ENCODE peak calls at places on chromosomes 13 and 19, in four cellular contexts. P, K, M and V are unnamed samples.

GRCh38 chr13:75437582-75438318 is 44.2 kb downstream of the TBC1D4 start:
- DNase-seq in P (no peak), K (no peak), M (no peak), V (no peak)

GRCh38 chr19:10005632-10006334 is 4.5 kb downstream of the COL5A3 start:
- DNase-seq in K (no peak), M (no peak), P (no peak), V (no peak)

GRCh38 chr19:31263317-31263716 is 85.9 kb downstream of the TSHZ3 start:
- DNase-seq in K (no peak), M (peak), P (no peak), V (no peak)

GRCh38 chr13:109344552-109345157 is 441.7 kb downstream of the IRS2 start:
- DNase-seq in M (peak), P (peak), K (no peak), V (no peak)

GRCh38 chr13:33235078-33235477 is 50.5 kb downstream of the STARD13 start:
- DNase-seq in M (no peak), K (no peak), P (peak), V (no peak)

GRCh38 chr13:91724591-91724990 is 326.2 kb downstream of the GPC5 start:
- DNase-seq in K (no peak), M (no peak), P (no peak), V (no peak)

GRCh38 chr13:46173656-46174055 is 8.3 kb downstream of the LCP1 start:
- DNase-seq in P (no peak), K (no peak), M (no peak), V (no peak)

GRCh38 chr19:35260694-35261304 is 8.0 kb upstream of the USF2 start:
- DNase-seq in P (no peak), M (no peak), K (no peak), V (peak)

GRCh38 chr13:89701913-89702312 is 1645.6 kb upstream of the MIR17HG start:
- DNase-seq in K (no peak), P (no peak), M (no peak), V (no peak)

GRCh38 chr13:23608704-23609413 is 38.6 kb downstream of the TNFRSF19 start:
- DNase-seq in K (no peak), P (peak), M (peak), V (no peak)

GRCh38 chr13:64273780-64274179 is 2858.1 kb upstream of the PCDH20 start:
- DNase-seq in M (no peak), P (no peak), K (no peak), V (no peak)

GRCh38 chr13:44826586-44827350 is 162.5 kb downstream of the NUFIP1 start:
- DNase-seq in M (no peak), P (no peak), K (no peak), V (no peak)

GRCh38 chr19:38735257-38735686 is 9.0 kb downstream of the CAPN12 start:
- DNase-seq in M (peak), K (peak), P (no peak), V (peak)

GRCh38 chr19:38394488-38394887 is 6.0 kb downstream of the SPRED3 start:
- DNase-seq in K (no peak), P (peak), M (no peak), V (peak)

GRCh38 chr13:94177041-94177440 is 302.4 kb downstream of the DCT start:
- DNase-seq in P (no peak), K (no peak), M (no peak), V (no peak)

GRCh38 chr19:29845576-29846176 is 33.9 kb downstream of the CCNE1 start:
- DNase-seq in K (peak), P (no peak), M (peak), V (no peak)

DNA sequence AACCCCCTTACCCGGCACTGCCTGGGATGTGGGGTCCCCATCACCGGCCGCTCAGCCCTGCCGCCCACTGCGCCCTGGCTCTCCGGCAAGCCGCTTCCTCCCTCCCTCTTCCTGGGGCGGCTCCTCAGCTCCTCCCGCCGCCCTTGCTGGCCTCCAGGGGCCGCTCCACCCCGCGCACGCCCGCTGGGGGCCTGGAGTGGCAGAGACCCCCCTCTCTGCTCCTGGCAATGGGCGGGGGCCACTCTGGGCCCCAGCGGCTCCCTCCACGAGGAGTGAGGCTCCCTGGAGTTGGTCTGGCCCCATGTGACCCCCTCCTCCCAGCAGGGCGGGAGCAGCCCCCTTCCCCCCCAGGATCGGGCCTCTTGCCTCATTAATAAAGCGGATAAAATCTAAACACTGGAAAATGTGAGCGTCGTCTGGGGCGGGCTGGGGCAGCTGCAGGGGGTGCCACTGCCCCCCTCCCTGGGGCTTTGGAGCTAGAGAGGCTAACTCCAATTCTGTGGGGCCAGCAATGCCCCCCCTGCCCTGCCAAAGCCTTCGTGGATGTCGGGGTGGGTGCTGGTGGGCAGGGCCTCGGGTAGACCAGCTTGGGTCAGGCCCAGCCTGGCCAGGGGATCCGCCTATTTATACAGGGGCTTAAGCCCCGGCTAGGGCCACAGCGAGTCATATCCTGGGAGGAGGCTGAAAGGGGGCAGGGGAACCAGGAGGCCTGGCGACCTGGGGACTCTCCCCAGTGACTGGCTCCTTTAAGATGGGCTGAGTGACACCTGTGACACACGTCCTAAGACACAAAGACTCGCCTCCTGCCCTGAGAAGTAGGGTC is at the start of gene PTGER1:
- DNase-seq in K (peak), P (no peak), M (peak), V (peak)
- TF ChIP-seq FOXJ3 in K (no peak), P (no peak), M (no peak), V (no peak)

GRCh38 chr19:8208119-8208709 is 956 bp upstream of the CERS4 start:
- DNase-seq in P (no peak), K (no peak), M (peak), V (peak)
- TF ChIP-seq FOXJ3 in P (no peak), K (no peak), M (no peak), V (no peak)

GRCh38 chr13:22243519-22244197 is 572.8 kb downstream of the FGF9 start:
- DNase-seq in M (no peak), P (no peak), K (no peak), V (no peak)
- TF ChIP-seq FOXJ3 in M (no peak), P (no peak), K (no peak), V (no peak)

GRCh38 chr19:54209748-54210494 is 9.3 kb downstream of the RPS9 start:
- DNase-seq in K (peak), M (peak), P (peak), V (no peak)

GRCh38 chr19:54206831-54207177 is 6.1 kb downstream of the RPS9 start:
- DNase-seq in M (no peak), P (no peak), K (no peak), V (no peak)

GRCh38 chr19:54208784-54209057 is 8.1 kb downstream of the RPS9 start:
- DNase-seq in P (no peak), M (no peak), K (no peak), V (no peak)

GRCh38 chr19:54209058-54209747 is 8.5 kb downstream of the RPS9 start:
- DNase-seq in M (peak), K (no peak), P (no peak), V (peak)

DNA sequence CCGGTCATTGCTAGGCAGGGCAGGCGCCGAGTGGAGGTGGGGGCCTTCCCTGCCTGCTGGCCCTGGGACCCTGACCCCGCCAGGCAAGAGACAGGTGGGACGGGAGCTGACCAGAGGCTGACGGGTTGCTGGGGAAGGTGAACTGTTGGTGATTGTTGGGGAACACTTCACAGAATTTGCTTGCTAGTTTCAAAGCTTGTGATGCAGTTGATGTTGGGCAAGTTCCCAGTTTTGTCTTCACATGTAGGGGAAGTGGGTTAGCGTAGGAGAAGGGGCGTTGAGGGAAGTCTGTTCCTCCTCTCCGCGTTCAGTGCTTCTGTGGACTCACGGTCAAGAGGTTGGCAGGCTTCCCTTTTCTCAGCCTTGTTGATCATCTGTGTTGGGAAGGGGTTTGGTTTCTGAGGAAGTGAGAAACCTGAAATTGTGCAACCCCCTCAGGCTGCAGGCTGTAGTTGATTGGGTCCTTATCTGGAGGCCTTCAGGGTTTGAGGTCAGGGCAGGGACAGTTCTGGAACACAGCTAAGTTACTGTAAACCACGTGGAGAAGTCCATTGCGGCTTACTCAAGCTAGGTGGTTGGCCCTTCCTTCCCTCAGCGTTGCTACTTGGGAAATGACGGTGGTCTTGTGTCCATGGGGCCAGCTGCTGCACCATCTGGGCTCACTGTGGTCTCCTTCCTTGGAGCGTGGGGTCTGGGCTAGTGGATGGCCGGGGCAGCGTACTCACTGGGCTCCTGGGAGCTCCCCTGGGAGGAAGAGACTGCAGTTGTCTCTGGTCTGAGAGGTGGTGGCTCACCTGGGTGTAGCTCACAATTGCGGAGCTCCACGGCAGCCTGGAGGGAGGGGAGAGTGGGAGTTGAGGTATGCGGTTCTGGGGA is 7.5 kb downstream of the RPS9 start:
- DNase-seq in K (peak), M (no peak), P (peak), V (no peak)
- TF ChIP-seq FOXJ3 in K (peak), M (no peak), P (no peak), V (no peak)

GRCh38 chr19:277131-277530 is 14.1 kb downstream of the PLPP2 start:
- DNase-seq in P (no peak), M (peak), K (no peak), V (no peak)

GRCh38 chr19:279231-279630 is 12.0 kb downstream of the PLPP2 start:
- DNase-seq in M (no peak), P (no peak), K (no peak), V (no peak)

GRCh38 chr19:275958-276646 is 15.1 kb downstream of the PLPP2 start:
- DNase-seq in P (no peak), M (peak), K (no peak), V (no peak)

GRCh38 chr19:279656-280055 is 11.5 kb downstream of the PLPP2 start:
- DNase-seq in P (no peak), K (no peak), M (no peak), V (no peak)

DNA sequence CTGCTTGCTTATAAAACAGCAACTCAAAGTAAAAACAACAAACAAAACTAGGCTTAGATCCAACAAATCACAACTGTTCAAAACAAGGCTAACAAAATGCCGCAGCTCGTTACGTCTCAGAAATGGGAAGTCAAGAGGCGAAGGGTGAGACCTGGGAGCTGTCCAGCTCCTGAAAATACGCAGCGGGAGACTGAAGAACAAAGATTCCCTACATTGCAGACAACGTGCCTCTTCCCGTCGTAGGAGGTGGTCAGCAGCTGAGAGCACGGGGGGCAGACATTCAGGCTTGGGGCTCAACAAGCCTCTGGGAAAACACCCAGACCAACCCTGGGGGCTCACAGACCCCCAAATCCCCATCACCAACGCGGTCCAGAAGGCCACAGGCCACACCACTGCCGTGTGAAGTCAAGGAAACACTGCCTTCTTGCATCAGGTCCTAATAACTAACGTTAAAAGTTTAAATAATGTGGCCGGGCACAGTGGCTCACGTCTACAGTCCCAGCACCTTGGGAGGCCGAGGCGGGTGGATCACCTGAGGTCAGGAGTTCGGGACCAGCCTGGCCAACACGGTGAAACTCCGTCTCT is 13.5 kb downstream of the PLPP2 start:
- DNase-seq in K (no peak), P (no peak), M (peak), V (peak)
- TF ChIP-seq FOXJ3 in K (no peak), P (no peak), M (no peak), V (no peak)

DNA sequence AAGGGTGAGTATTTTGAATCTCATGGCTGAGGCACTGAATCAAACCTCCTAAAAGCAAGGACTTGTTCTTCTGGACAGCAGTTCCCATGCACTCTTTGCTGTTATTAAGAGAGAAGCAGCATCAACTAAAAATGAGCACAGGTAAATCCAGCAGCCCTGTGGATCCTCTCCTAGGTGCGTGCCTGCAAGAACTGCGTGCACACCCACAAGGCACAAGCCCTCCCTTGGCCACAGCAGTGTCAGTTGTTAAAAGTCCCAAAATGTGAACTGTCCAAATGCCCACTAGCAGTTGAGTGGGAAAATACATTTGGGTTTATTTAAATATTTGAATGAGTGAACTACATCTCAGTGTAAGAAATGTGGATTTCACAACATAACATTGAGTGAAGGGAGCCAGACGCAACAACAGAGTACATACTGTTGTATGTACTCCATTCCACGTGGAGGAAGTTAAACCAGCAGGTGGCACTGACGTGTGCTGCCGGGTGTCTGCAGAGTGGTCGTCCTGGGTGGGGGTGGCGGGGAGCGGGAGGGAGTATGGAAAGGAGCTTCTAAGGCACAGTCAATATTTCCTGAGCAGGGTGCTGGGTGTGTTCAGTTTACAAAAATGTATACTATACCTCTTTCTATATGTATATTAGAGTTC is 266.4 kb downstream of the NALCN start:
- DNase-seq in M (peak), P (no peak), K (no peak), V (peak)
- TF ChIP-seq FOXJ3 in M (no peak), P (no peak), K (no peak), V (no peak)

DNA sequence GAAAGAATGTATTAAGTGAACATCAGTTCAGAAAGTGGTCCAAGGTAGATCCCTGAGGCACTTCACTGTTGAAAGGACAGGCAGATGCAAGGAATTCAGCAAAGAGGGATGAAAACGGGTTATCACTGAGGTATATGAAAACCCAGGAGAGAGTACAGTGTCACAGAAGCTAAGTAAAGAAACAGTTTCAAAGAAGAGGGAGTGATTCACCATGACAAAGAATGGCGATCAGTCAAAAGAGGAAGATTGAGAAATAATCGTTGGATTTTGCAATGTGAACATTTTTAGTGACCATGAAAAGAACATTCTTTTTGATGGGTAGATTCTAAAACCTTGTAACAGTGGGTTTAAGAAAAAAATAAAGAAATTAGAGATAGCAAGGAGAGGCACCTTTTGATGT is 99.3 kb downstream of the EPSTI1 start:
- DNase-seq in M (no peak), K (no peak), P (no peak), V (no peak)
- TF ChIP-seq FOXJ3 in M (no peak), K (no peak), P (no peak), V (no peak)

DNA sequence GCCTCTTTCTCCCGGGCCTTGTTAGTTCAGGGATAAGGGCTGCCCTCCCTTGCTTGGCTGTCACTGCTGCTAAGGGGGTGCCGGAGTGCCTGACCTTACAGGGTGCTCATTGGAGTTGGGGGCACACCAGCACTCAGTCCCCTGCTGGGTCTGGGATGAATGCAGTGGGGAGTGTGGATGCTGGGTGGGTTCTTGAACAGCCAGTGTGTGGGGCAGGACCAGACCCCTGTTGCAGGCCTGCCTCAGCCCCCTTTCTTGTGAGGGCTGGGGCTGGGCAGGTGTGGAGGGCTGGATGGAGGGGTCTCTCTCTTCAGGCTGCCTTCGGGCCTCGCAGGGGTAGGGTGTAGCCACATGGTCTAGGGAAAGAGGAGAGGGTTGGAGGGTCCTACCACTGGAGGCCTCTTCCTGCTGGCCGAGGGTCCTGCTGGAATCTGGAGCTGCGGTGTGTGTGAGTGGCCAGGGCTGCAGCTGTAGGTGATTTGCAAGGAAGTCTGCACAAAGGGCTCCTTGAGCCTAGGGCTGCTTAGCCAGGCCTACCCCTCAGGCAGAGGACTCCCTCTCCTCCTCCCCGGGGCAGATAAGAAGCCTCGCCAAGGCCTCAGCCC is 3.2 kb downstream of the CEBPA start:
- DNase-seq in M (peak), P (no peak), K (no peak), V (no peak)
- TF ChIP-seq FOXJ3 in M (no peak), P (no peak), K (no peak), V (no peak)